ENCODE peak calls at places on chromosomes 1 and 21, in ten cellular contexts. P, X, Y, S, M, A, Z, U, C and W are unnamed samples. For H3K9me3, the result is how much of the 10 kb centered on the place peaks cover.

GRCh38 chr1:12587981-12588620 is 29.9 kb downstream of the DHRS3 start:
- DNase-seq in P (no peak), X (no peak), Y (no peak), S (no peak), M (no peak), A (no peak), Z (no peak), U (no peak), C (no peak), W (no peak)

GRCh38 chr1:106798991-106799390 is 257.5 kb upstream of the PRMT6 start:
- DNase-seq in P (no peak), X (no peak), Y (no peak), S (no peak), M (peak), A (peak), Z (no peak), U (no peak), C (no peak), W (no peak)

GRCh38 chr21:20822559-20823133 is 175.6 kb upstream of the NCAM2 start:
- DNase-seq in P (no peak), X (no peak), Y (no peak), S (no peak), M (no peak), A (no peak), Z (no peak), U (no peak), C (no peak), W (no peak)

GRCh38 chr1:166975361-166976129 is at the start of gene ILDR2:
- DNase-seq in P (no peak), X (peak), Y (peak), S (peak), M (peak), A (peak), Z (no peak), U (peak), C (no peak), W (peak)

GRCh38 chr1:48080343-48081255 is 83.4 kb upstream of the TRABD2B start:
- DNase-seq in P (no peak), X (no peak), Y (no peak), S (no peak), M (no peak), A (peak), Z (no peak), U (peak), C (no peak), W (no peak)

GRCh38 chr1:92956254-92956653 is 5.0 kb downstream of the DIPK1A start:
- DNase-seq in P (no peak), X (no peak), Y (no peak), S (no peak), M (no peak), A (no peak), Z (no peak), U (no peak), C (no peak), W (no peak)

GRCh38 chr1:1072849-1073742 is 1.0 kb downstream of the RNF223 start:
- DNase-seq in P (no peak), X (no peak), Y (no peak), S (no peak), M (no peak), A (no peak), Z (no peak), U (no peak), C (no peak), W (no peak)

GRCh38 chr1:223264983-223265663 is 98.9 kb downstream of the SUSD4 start:
- DNase-seq in P (no peak), X (no peak), Y (no peak), S (no peak), M (no peak), A (no peak), Z (no peak), U (no peak), C (no peak), W (no peak)

GRCh38 chr1:18886003-18886335 is 16.4 kb downstream of the ALDH4A1 start:
- DNase-seq in P (no peak), X (no peak), Y (no peak), S (no peak), M (no peak), A (no peak), Z (no peak), U (no peak), C (no peak), W (no peak)

GRCh38 chr1:161082996-161083742 is 6.2 kb downstream of the NECTIN4 start:
- DNase-seq in P (no peak), X (no peak), Y (no peak), S (no peak), M (peak), A (peak), Z (peak), U (peak), C (peak), W (peak)

GRCh38 chr1:86068841-86069756 is 87.5 kb downstream of the COL24A1 start:
- DNase-seq in P (no peak), X (no peak), Y (no peak), S (no peak), M (peak), A (no peak), Z (no peak), U (no peak), C (no peak), W (no peak)

GRCh38 chr1:113415256-113416189 is 25.2 kb downstream of the MAGI3 start:
- DNase-seq in P (no peak), X (no peak), Y (peak), S (no peak), M (no peak), A (no peak), Z (no peak), U (no peak), C (no peak), W (no peak)

GRCh38 chr1:100866041-100866900 is 28.4 kb downstream of the EXTL2 start:
- DNase-seq in P (no peak), X (peak), Y (peak), S (no peak), M (peak), A (no peak), Z (no peak), U (no peak), C (no peak), W (no peak)

GRCh38 chr21:38227401-38227800 is 29.4 kb upstream of the KCNJ15 start:
- DNase-seq in P (no peak), X (no peak), Y (no peak), S (no peak), M (no peak), A (no peak), Z (no peak), U (no peak), C (no peak), W (no peak)
- H3K9me3 ChIP-seq in P (under half), X (under half), Y (under half), S (half or more), M (under half), A (half or more), Z (under half), U (under half), C (under half), W (half or more)

DNA sequence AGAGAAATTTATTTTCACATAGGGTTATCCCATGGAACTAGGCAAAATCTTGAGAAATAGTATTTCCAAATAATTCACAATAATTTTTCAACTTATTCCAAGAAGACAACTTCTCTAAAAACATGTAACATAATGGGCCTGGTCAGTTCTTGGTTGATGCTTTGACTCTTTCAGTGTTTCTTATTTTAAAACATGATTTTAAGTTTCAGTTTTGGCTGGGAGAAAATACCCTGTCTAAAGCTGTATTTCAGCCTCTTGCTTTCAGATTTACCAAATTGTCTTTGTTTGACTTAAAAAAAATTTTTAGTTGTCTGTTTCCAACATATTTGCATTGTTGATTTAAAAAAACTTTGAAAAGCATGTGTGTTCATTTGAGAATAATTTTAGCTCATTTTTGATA is 5.1 kb downstream of the OR2T4 start:
- DNase-seq in P (no peak), X (peak), Y (no peak), S (no peak), M (no peak), A (no peak), Z (no peak), U (no peak), C (no peak), W (no peak)
- H3K9me3 ChIP-seq in P (under half), X (under half), Y (under half), S (under half), M (under half), A (under half), Z (under half), U (under half), C (under half), W (under half)

GRCh38 chr1:54956726-54957125 is 23.7 kb upstream of the TMEM61 start:
- DNase-seq in P (no peak), X (no peak), Y (no peak), S (no peak), M (no peak), A (no peak), Z (no peak), U (no peak), C (no peak), W (no peak)
- H3K9me3 ChIP-seq in P (under half), X (under half), Y (under half), S (under half), M (under half), A (under half), Z (under half), U (under half), C (under half), W (under half)

GRCh38 chr21:27525780-27526179 is 558.9 kb upstream of the ADAMTS5 start:
- DNase-seq in P (no peak), X (no peak), Y (no peak), S (no peak), M (no peak), A (no peak), Z (no peak), U (no peak), C (no peak), W (no peak)
- H3K9me3 ChIP-seq in P (under half), X (under half), Y (under half), S (under half), M (under half), A (under half), Z (under half), U (under half), C (under half), W (under half)

GRCh38 chr1:75058424-75058823 is 75.8 kb upstream of the LHX8 start:
- DNase-seq in P (no peak), X (no peak), Y (no peak), S (no peak), M (no peak), A (no peak), Z (no peak), U (no peak), C (no peak), W (no peak)
- H3K9me3 ChIP-seq in P (under half), X (under half), Y (under half), S (under half), M (under half), A (under half), Z (under half), U (under half), C (under half), W (under half)

DNA sequence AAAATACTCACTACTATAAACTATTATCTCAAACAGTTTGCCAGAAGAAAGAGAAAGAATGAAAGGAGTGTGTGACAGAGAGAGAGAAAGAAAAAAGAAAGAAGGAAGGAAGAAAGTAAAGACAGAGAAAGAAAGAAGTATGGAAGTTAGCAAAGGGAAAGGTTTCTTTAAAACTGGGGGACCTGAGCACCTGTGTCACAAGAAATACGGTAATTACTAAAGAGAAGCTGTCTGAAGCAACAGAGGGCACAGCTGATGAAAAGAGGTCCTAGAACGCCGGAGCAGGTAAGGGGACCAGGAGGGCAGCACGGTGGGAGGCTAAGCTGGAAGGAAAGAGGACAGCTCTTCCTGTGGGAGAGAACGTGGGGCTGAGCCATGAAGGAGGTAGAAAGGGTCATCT is 163.6 kb downstream of the DSCAM start:
- DNase-seq in P (no peak), X (no peak), Y (no peak), S (no peak), M (no peak), A (no peak), Z (no peak), U (no peak), C (no peak), W (no peak)
- H3K9me3 ChIP-seq in P (under half), X (under half), Y (under half), S (under half), M (under half), A (under half), Z (under half), U (under half), C (under half), W (under half)

DNA sequence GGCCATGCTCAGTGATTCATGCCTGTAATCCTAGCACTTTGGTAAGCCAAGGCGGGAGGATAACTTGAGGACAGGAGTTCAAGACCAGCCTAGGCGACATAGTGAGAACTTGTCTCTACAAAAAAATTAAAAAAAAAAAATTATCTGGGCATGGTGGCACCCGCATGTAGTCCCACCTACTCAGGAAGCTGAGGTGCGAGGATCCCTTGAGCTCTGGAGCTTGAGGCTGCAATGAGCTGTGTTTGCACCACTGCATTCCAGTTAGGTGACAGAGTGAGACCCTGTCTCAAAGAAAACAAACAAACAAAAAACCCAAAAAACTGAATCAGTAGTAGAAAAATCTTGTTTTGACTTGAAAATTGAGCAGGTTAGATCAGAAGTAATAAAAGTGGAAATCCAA is 67.1 kb upstream of the IPO9 start:
- DNase-seq in P (no peak), X (no peak), Y (no peak), S (no peak), M (no peak), A (no peak), Z (no peak), U (no peak), C (no peak), W (no peak)
- H3K9me3 ChIP-seq in P (under half), X (under half), Y (under half), S (under half), M (under half), A (under half), Z (under half), U (under half), C (under half), W (under half)